ENCODE peak calls at places on chromosomes 4 and X, in eight cellular contexts. L is breast epithelium, I is cardiac muscle cell, Y is fibroblast of lung, N is hepatocyte, O is upper lobe of right lung, Z is Peyer's patch, B is adrenal gland. W is an unnamed sample.

GRCh38 chrX:12239356-12240082 is 101.2 kb downstream of the FRMPD4 start:
- DNase-seq in L (no peak), I (no peak), Y (no peak), N (no peak), O (no peak), Z (no peak), B (no peak), W (no peak)

GRCh38 chr4:100803751-100804150 is 285.9 kb upstream of the EMCN start:
- DNase-seq in L (no peak), I (no peak), Y (no peak), N (no peak), O (no peak), Z (no peak), B (no peak), W (no peak)

GRCh38 chrX:148865237-148865636 is 364.8 kb downstream of the AFF2 start:
- DNase-seq in L (no peak), I (no peak), Y (no peak), N (no peak), O (no peak), Z (no peak), B (no peak), W (no peak)

GRCh38 chrX:70552174-70552704 is 107.6 kb downstream of the DLG3 start:
- DNase-seq in L (no peak), I (no peak), Y (peak; percentile 5), N (no peak), O (no peak), Z (no peak), B (no peak), W (no peak)

GRCh38 chrX:9665113-9665512 is 100.5 kb downstream of the GPR143 start:
- DNase-seq in L (no peak), I (no peak), Y (no peak), N (no peak), O (no peak), Z (no peak), B (no peak), W (no peak)

GRCh38 chr4:76570141-76570989 is 135.3 kb downstream of the SHROOM3 start:
- DNase-seq in L (no peak), I (peak; percentile 69), Y (peak; percentile 44), N (peak; percentile 67), O (no peak), Z (no peak), B (no peak), W (no peak)

GRCh38 chr4:6806924-6807676 is 24.6 kb downstream of the KIAA0232 start:
- DNase-seq in L (no peak), I (no peak), Y (peak; percentile 35), N (no peak), O (no peak), Z (no peak), B (no peak), W (no peak)

GRCh38 chr4:169376421-169376820 is 105.7 kb upstream of the SH3RF1 start:
- DNase-seq in L (no peak), I (no peak), Y (no peak), N (no peak), O (no peak), Z (no peak), B (no peak), W (no peak)

GRCh38 chr4:90950385-90950841 is 823.2 kb downstream of the CCSER1 start:
- DNase-seq in L (no peak), I (peak; percentile 9), Y (peak; percentile 3), N (peak; percentile 17), O (no peak), Z (no peak), B (no peak), W (no peak)

GRCh38 chr4:16418814-16419213 is 192.5 kb upstream of the TAPT1 start:
- DNase-seq in L (no peak), I (no peak), Y (peak; percentile 11), N (no peak), O (no peak), Z (no peak), B (no peak), W (no peak)

GRCh38 chrX:791479-792034 is 161.0 kb downstream of the SHOX start:
- DNase-seq in L (no peak), I (no peak), Y (no peak), N (no peak), O (no peak), Z (no peak), B (no peak), W (no peak)

GRCh38 chr4:33073811-33074210 is 2353.6 kb downstream of the PCDH7 start:
- DNase-seq in L (no peak), I (peak; percentile 56), Y (peak; percentile 68), N (no peak), O (no peak), Z (no peak), B (no peak), W (no peak)

GRCh38 chrX:80335062-80335830 is 85.0 kb upstream of the TENT5D start:
- DNase-seq in L (peak; percentile 58), I (peak; percentile 73), Y (no peak), N (peak; percentile 84), O (peak; percentile 76), Z (peak; percentile 67), B (peak; percentile 62), W (peak; percentile 80)

DNA sequence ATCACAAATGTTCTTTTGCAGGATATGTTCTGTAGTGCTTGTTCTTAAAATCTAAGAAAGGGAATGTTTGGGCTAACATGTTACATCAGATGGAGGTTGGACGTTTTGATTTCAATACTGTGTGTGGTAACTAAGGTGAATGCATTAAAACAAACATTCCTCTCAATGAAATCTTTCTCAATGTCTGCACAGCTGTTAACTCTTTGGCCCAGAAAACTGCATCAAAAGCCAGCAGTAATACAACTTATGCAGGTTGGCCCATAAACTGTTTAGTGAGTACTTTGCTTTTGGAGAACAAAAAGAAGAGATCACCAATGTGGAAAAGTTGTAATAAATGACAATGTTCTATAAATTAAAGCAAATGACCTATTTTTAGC is 18.1 kb downstream of the ARSJ start:
- DNase-seq in L (no peak), I (no peak), Y (peak; percentile 85), N (no peak), O (no peak), Z (no peak), B (no peak), W (no peak)
- H3K4me1 ChIP-seq in L (no peaks in the 10 kb centered on the region), I (no peaks in the 10 kb centered on the region), Y (peaks cover 35% of the 10 kb centered on the region), N (peaks cover 31% of the 10 kb centered on the region), O (peaks cover 13% of the 10 kb centered on the region), Z (peaks cover 7% of the 10 kb centered on the region), B (peaks cover 5% of the 10 kb centered on the region), W (peaks cover 5% of the 10 kb centered on the region)

GRCh38 chr4:79087091-79087490 is 147.9 kb upstream of the PAQR3 start:
- DNase-seq in L (no peak), I (no peak), Y (no peak), N (no peak), O (no peak), Z (no peak), B (no peak), W (no peak)

GRCh38 chr4:79083406-79084010 is 144.3 kb upstream of the PAQR3 start:
- DNase-seq in L (no peak), I (peak; percentile 96), Y (no peak), N (peak; percentile 30), O (no peak), Z (no peak), B (no peak), W (no peak)

GRCh38 chr4:79088991-79089705 is 149.9 kb upstream of the PAQR3 start:
- DNase-seq in L (no peak), I (no peak), Y (no peak), N (no peak), O (no peak), Z (no peak), B (no peak), W (no peak)
- H3K4me1 ChIP-seq in L (no peaks in the 10 kb centered on the region), I (peaks cover 25% of the 10 kb centered on the region), Y (no peaks in the 10 kb centered on the region), N (no peaks in the 10 kb centered on the region), O (no peaks in the 10 kb centered on the region), Z (no peaks in the 10 kb centered on the region), B (no peaks in the 10 kb centered on the region), W (no peaks in the 10 kb centered on the region)

GRCh38 chr4:42603865-42604264 is 53.0 kb downstream of the ATP8A1 start:
- DNase-seq in L (no peak), I (peak; percentile 24), Y (no peak), N (no peak), O (no peak), Z (no peak), B (no peak), W (no peak)

GRCh38 chr4:42608551-42608950 is 48.4 kb downstream of the ATP8A1 start:
- DNase-seq in L (no peak), I (no peak), Y (no peak), N (no peak), O (no peak), Z (no peak), B (no peak), W (no peak)

GRCh38 chr4:42605264-42605663 is 51.6 kb downstream of the ATP8A1 start:
- DNase-seq in L (no peak), I (peak; percentile 46), Y (no peak), N (no peak), O (no peak), Z (no peak), B (no peak), W (no peak)

GRCh38 chr4:42609051-42609450 is 47.9 kb downstream of the ATP8A1 start:
- DNase-seq in L (no peak), I (no peak), Y (no peak), N (no peak), O (no peak), Z (no peak), B (no peak), W (no peak)

GRCh38 chr4:42607011-42607726 is 49.7 kb downstream of the ATP8A1 start:
- DNase-seq in L (no peak), I (no peak), Y (no peak), N (no peak), O (no peak), Z (no peak), B (no peak), W (no peak)
- H3K4me1 ChIP-seq in L (no peaks in the 10 kb centered on the region), I (peaks cover 51% of the 10 kb centered on the region), Y (no peaks in the 10 kb centered on the region), N (no peaks in the 10 kb centered on the region), O (no peaks in the 10 kb centered on the region), Z (no peaks in the 10 kb centered on the region), B (no peaks in the 10 kb centered on the region), W (no peaks in the 10 kb centered on the region)

DNA sequence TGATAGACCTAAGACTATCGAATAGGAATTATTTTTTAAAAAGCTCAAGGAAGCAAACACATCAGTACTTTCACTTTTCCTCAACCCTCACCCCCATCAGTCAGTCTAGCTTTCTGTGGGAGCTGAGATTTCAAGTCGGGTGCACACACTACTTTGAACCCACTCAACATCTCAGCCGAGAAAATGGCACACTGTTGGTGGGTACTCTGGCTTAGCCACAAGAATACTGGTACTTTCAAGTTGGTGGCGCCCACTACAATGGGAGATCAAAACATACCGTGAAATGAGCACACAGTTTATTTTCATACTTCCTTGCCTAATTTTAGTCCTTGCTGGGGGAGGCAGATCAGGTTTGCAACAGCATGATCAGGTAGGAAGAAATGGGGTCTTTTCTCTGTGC is 10.2 kb downstream of the CD40LG start:
- DNase-seq in L (no peak), I (no peak), Y (no peak), N (no peak), O (no peak), Z (no peak), B (no peak), W (no peak)
- H3K4me1 ChIP-seq in L (no peaks in the 10 kb centered on the region), I (no peaks in the 10 kb centered on the region), Y (no peaks in the 10 kb centered on the region), N (no peaks in the 10 kb centered on the region), O (no peaks in the 10 kb centered on the region), Z (no peaks in the 10 kb centered on the region), B (no peaks in the 10 kb centered on the region), W (no peaks in the 10 kb centered on the region)

GRCh38 chrX:2172359-2172758 is 328.4 kb downstream of the DHRSX start:
- DNase-seq in L (no peak), I (no peak), Y (no peak), N (no peak), O (no peak), Z (no peak), B (no peak), W (no peak)
- H3K4me1 ChIP-seq in L (no peaks in the 10 kb centered on the region), I (no peaks in the 10 kb centered on the region), Y (no peaks in the 10 kb centered on the region), N (no peaks in the 10 kb centered on the region), O (no peaks in the 10 kb centered on the region), Z (no peaks in the 10 kb centered on the region), B (no peaks in the 10 kb centered on the region), W (peaks cover 6% of the 10 kb centered on the region)